ENCODE peak calls at places on chromosomes 16 and 17, in nine cellular contexts. B is fibroblast of the conjunctiva; S is A549; D is activated CD4-positive, alpha-beta T cell treated with anti-CD3 and anti-CD28 coated beads for 24 hours; T is RPMI8226; A is EL; M is pulmonary artery endothelial cell; V is AG08396; C is H9. X is an unnamed sample.

GRCh38 chr17:2853111-2853721 is 57.0 kb downstream of the RAP1GAP2 start:
- DNase-seq in B (no peak), S (peak), D (no peak), T (peak), A (peak), M (no peak), V (peak), C (peak), X (no peak)

GRCh38 chr17:82531431-82531881 is 11.9 kb downstream of the FOXK2 start:
- DNase-seq in B (no peak), S (no peak), D (no peak), T (no peak), A (peak), M (no peak), V (peak), C (no peak), X (no peak)

GRCh38 chr16:15946257-15947044 is 3.0 kb upstream of the ABCC1 start:
- DNase-seq in B (peak), S (peak), D (no peak), T (no peak), A (peak), M (no peak), V (peak), C (no peak), X (no peak)

GRCh38 chr17:79019631-79020584 is 4.1 kb upstream of the C1QTNF1 start:
- DNase-seq in B (peak), S (peak), D (no peak), T (peak), A (peak), M (peak), V (peak), C (no peak), X (no peak)

GRCh38 chr17:47704781-47705180 is 10.8 kb downstream of the TBKBP1 start:
- DNase-seq in B (no peak), S (no peak), D (no peak), T (no peak), A (no peak), M (no peak), V (no peak), C (no peak), X (no peak)

GRCh38 chr17:77493901-77494663 is 353.3 kb downstream of the SEC14L1 start:
- DNase-seq in B (no peak), S (no peak), D (no peak), T (no peak), A (no peak), M (no peak), V (no peak), C (no peak), X (no peak)

GRCh38 chr17:50180066-50180465 is 14.3 kb downstream of the SGCA start:
- DNase-seq in B (no peak), S (no peak), D (no peak), T (no peak), A (no peak), M (no peak), V (no peak), C (no peak), X (no peak)

GRCh38 chr16:56606688-56607618 is 1.4 kb upstream of the MT2A start:
- DNase-seq in B (peak), S (peak), D (no peak), T (no peak), A (peak), M (peak), V (peak), C (no peak), X (no peak)

GRCh38 chr17:27456681-27457404 is 595 bp downstream of the KSR1 start:
- DNase-seq in B (no peak), S (no peak), D (no peak), T (peak), A (no peak), M (no peak), V (no peak), C (no peak), X (no peak)

GRCh38 chr16:9103546-9103945 is 12.1 kb downstream of the HAPSTR1 start:
- DNase-seq in B (no peak), S (no peak), D (no peak), T (no peak), A (no peak), M (no peak), V (no peak), C (no peak), X (no peak)

GRCh38 chr17:79479876-79480275 is 131.0 kb downstream of the RBFOX3 start:
- DNase-seq in B (no peak), S (no peak), D (no peak), T (no peak), A (no peak), M (no peak), V (no peak), C (no peak), X (no peak)

GRCh38 chr17:56833812-56834379 is at the start of the genes C17orf67 and DGKE:
- DNase-seq in B (peak), S (peak), D (peak), T (peak), A (peak), M (peak), V (peak), C (peak), X (peak)

X was measured in brain pericyte.